ENCODE peak calls at places on chromosome 13, in nine cellular contexts. V, J, U, G, K, A, I, Q and W are unnamed samples.

GRCh38 chr13:49456156-49456555 is 12.1 kb downstream of the SETDB2 start:
- DNase-seq in V (no peak), J (no peak), U (no peak), G (no peak), K (no peak), A (no peak), I (no peak), Q (no peak), W (no peak)

GRCh38 chr13:80572308-80572676 is 231.4 kb upstream of the SPRY2 start:
- DNase-seq in V (no peak), J (no peak), U (no peak), G (no peak), K (no peak), A (no peak), I (no peak), Q (no peak), W (no peak)

GRCh38 chr13:109200556-109200955 is 571.1 kb downstream of the MYO16 start:
- DNase-seq in V (no peak), J (no peak), U (peak), G (no peak), K (no peak), A (no peak), I (no peak), Q (no peak), W (no peak)

GRCh38 chr13:32141462-32141861 is 109.9 kb downstream of the FRY start:
- DNase-seq in V (no peak), J (no peak), U (no peak), G (no peak), K (no peak), A (no peak), I (no peak), Q (no peak), W (no peak)

GRCh38 chr13:106036870-106037269 is 498.6 kb downstream of the EFNB2 start:
- DNase-seq in V (no peak), J (no peak), U (peak), G (no peak), K (peak), A (no peak), I (no peak), Q (no peak), W (peak)

GRCh38 chr13:89686171-89686570 is 1661.3 kb upstream of the MIR17HG start:
- DNase-seq in V (no peak), J (no peak), U (no peak), G (no peak), K (no peak), A (no peak), I (no peak), Q (no peak), W (no peak)

GRCh38 chr13:58843071-58843470 is 1211.5 kb downstream of the PCDH17 start:
- DNase-seq in V (no peak), J (no peak), U (no peak), G (no peak), K (no peak), A (no peak), I (no peak), Q (no peak), W (no peak)

GRCh38 chr13:76542176-76542575 is 344.0 kb downstream of the KCTD12 start:
- DNase-seq in V (no peak), J (no peak), U (no peak), G (no peak), K (no peak), A (no peak), I (no peak), Q (no peak), W (no peak)

GRCh38 chr13:43301341-43301969 is 278.1 kb downstream of the DNAJC15 start:
- DNase-seq in V (peak), J (no peak), U (peak), G (no peak), K (no peak), A (no peak), I (no peak), Q (no peak), W (no peak)

GRCh38 chr13:84037937-84038464 is 155.7 kb upstream of the SLITRK1 start:
- DNase-seq in V (no peak), J (no peak), U (peak), G (no peak), K (no peak), A (no peak), I (no peak), Q (no peak), W (peak)